ENCODE peak calls at places on chromosome 1, in nine cellular contexts. U is T-helper 1 cell; V is stimulated activated CD4-positive, alpha-beta T cell treated with anti-CD3 and anti-CD28 coated beads, Interleukin-15, amount 100 ng/mL, for 24 hours; M is CD8-positive, alpha-beta T cell; F is cardiac fibroblast; A is left ventricle myocardium inferior; O is GM03348; Z is upper lobe of right lung; L is T47D. G is an unnamed sample.

GRCh38 chr1:27599605-27600499 is 4.1 kb downstream of the AHDC1 start:
- DNase-seq in U (no peak), V (no peak), M (no peak), F (no peak), A (no peak), O (no peak), Z (no peak), L (no peak), G (no peak)

GRCh38 chr1:6424619-6425593 is at the start of gene ESPN:
- DNase-seq in U (no peak), V (no peak), M (no peak), F (no peak), A (no peak), O (peak; percentile 59), Z (no peak), L (peak; percentile 74), G (no peak)

GRCh38 chr1:156510709-156511108 is 10.1 kb upstream of the MEF2D start:
- DNase-seq in U (no peak), V (no peak), M (no peak), F (peak; percentile 83), A (peak; percentile 85), O (peak; percentile 90), Z (peak; percentile 92), L (no peak), G (peak; percentile 67)

GRCh38 chr1:185720633-185721272 is 13.4 kb upstream of the HMCN1 start:
- DNase-seq in U (no peak), V (no peak), M (no peak), F (peak; percentile 78), A (no peak), O (peak; percentile 21), Z (no peak), L (no peak), G (no peak)

GRCh38 chr1:36542962-36543515 is 60.3 kb upstream of the CSF3R start:
- DNase-seq in U (no peak), V (no peak), M (no peak), F (no peak), A (no peak), O (no peak), Z (peak; percentile 41), L (no peak), G (no peak)

GRCh38 chr1:110638062-110638461 is 31.9 kb upstream of the KCNA2 start:
- DNase-seq in U (no peak), V (no peak), M (no peak), F (no peak), A (no peak), O (no peak), Z (no peak), L (no peak), G (no peak)

GRCh38 chr1:200233393-200233792 is 176.4 kb downstream of the ZNF281 start:
- DNase-seq in U (no peak), V (no peak), M (no peak), F (peak; percentile 69), A (no peak), O (peak; percentile 73), Z (no peak), L (no peak), G (peak; percentile 24)

GRCh38 chr1:86940599-86940998 is 26.2 kb downstream of the HS2ST1 start:
- DNase-seq in U (no peak), V (no peak), M (no peak), F (no peak), A (no peak), O (no peak), Z (no peak), L (no peak), G (no peak)

GRCh38 chr1:214808845-214809460 is 206.0 kb downstream of the CENPF start:
- DNase-seq in U (no peak), V (no peak), M (no peak), F (peak; percentile 73), A (no peak), O (peak; percentile 45), Z (no peak), L (no peak), G (no peak)

GRCh38 chr1:174003867-174004266 is 18.3 kb downstream of the RC3H1 start:
- DNase-seq in U (no peak), V (no peak), M (no peak), F (no peak), A (no peak), O (no peak), Z (no peak), L (no peak), G (no peak)

GRCh38 chr1:184755226-184756065 is 788 bp upstream of the EDEM3 start:
- DNase-seq in U (no peak), V (peak; percentile 24), M (peak; percentile 11), F (peak; percentile 59), A (no peak), O (peak; percentile 32), Z (no peak), L (no peak), G (peak; percentile 10)

GRCh38 chr1:70874063-70874462 is 173.6 kb downstream of the PTGER3 start:
- DNase-seq in U (no peak), V (no peak), M (no peak), F (no peak), A (peak; percentile 15), O (no peak), Z (no peak), L (no peak), G (no peak)

GRCh38 chr1:61626820-61627219 is 98.1 kb downstream of the TM2D1 start:
- DNase-seq in U (no peak), V (no peak), M (no peak), F (no peak), A (no peak), O (no peak), Z (no peak), L (no peak), G (no peak)

GRCh38 chr1:153791856-153792253 is 16.6 kb downstream of the SLC27A3 start:
- DNase-seq in U (no peak), V (no peak), M (no peak), F (peak; percentile 63), A (no peak), O (peak; percentile 31), Z (peak; percentile 62), L (no peak), G (peak; percentile 61)

GRCh38 chr1:183279835-183280234 is 93.8 kb downstream of the LAMC2 start:
- DNase-seq in U (no peak), V (no peak), M (no peak), F (peak; percentile 98), A (peak; percentile 41), O (peak; percentile 55), Z (peak; percentile 83), L (no peak), G (peak; percentile 90)

GRCh38 chr1:234746798-234747196 is 136.8 kb upstream of the IRF2BP2 start:
- DNase-seq in U (no peak), V (no peak), M (no peak), F (no peak), A (no peak), O (no peak), Z (peak; percentile 44), L (peak; percentile 37), G (no peak)

GRCh38 chr1:221418346-221418745 is 323.5 kb downstream of the DUSP10 start:
- DNase-seq in U (no peak), V (no peak), M (no peak), F (peak; percentile 22), A (no peak), O (peak; percentile 51), Z (no peak), L (no peak), G (no peak)